ENCODE peak calls at places on chromosomes 5 and 9, in four cellular contexts. W, N, C and E are unnamed samples. For H3K4me1, the result is how much of the 10 kb centered on the place peaks cover.

GRCh38 chr9:107286057-107286456 is 3.0 kb downstream of the RAD23B start:
- DNase-seq in N (no peak), C (no peak), W (no peak), E (no peak)

GRCh38 chr5:50699737-50700136 is 33.3 kb downstream of the PARP8 start:
- DNase-seq in W (no peak), C (no peak), N (no peak), E (no peak)

GRCh38 chr5:116359575-116359974 is 215.0 kb downstream of the SEMA6A start:
- DNase-seq in N (no peak), W (no peak), C (no peak), E (no peak)

GRCh38 chr5:77751328-77752023 is 24.7 kb downstream of the TBCA start:
- DNase-seq in C (no peak), N (no peak), W (no peak), E (no peak)

GRCh38 chr5:107389130-107389553 is 281.6 kb downstream of the EFNA5 start:
- DNase-seq in N (peak), C (no peak), W (no peak), E (no peak)

GRCh38 chr5:55535199-55535905 is 588 bp upstream of the PLPP1 start:
- DNase-seq in W (no peak), N (no peak), C (no peak), E (no peak)

GRCh38 chr9:114285166-114285867 is 37.6 kb upstream of the ORM1 start:
- DNase-seq in N (no peak), C (no peak), W (peak), E (no peak)

GRCh38 chr9:129639756-129640085 is 2.2 kb downstream of the ASB6 start:
- DNase-seq in C (no peak), W (no peak), N (no peak), E (no peak)

GRCh38 chr5:94223231-94223630 is 395.2 kb downstream of the KIAA0825 start:
- DNase-seq in W (no peak), N (no peak), C (no peak), E (no peak)

GRCh38 chr9:114691046-114691955 is 9.3 kb upstream of the TEX48 start:
- DNase-seq in C (no peak), N (peak), W (no peak), E (no peak)

GRCh38 chr9:129555512-129556203 is 65.2 kb downstream of the C9orf50 start:
- DNase-seq in C (no peak), N (no peak), W (no peak), E (no peak)

GRCh38 chr9:28073278-28073677 is 500.0 kb upstream of the C9orf72 start:
- DNase-seq in W (no peak), N (no peak), C (no peak), E (no peak)

GRCh38 chr9:2260401-2261306 is 245.5 kb downstream of the SMARCA2 start:
- DNase-seq in W (no peak), N (no peak), C (no peak), E (no peak)

GRCh38 chr9:74570879-74571512 is 73.9 kb downstream of the RORB start:
- DNase-seq in N (peak), W (peak), C (no peak), E (no peak)

GRCh38 chr5:4080370-4080769 is 484.7 kb downstream of the IRX1 start:
- DNase-seq in C (no peak), N (no peak), W (no peak), E (no peak)

GRCh38 chr5:103620851-103621547 is 58.4 kb upstream of the NUDT12 start:
- DNase-seq in W (no peak), C (no peak), N (no peak), E (no peak)

GRCh38 chr9:2170737-2171136 is 155.6 kb downstream of the SMARCA2 start:
- DNase-seq in W (no peak), C (no peak), N (no peak), E (no peak)

GRCh38 chr9:132066057-132066456 is 13.6 kb downstream of the MED27 start:
- DNase-seq in N (no peak), W (no peak), C (no peak), E (no peak)

GRCh38 chr9:12539602-12540001 is 153.6 kb upstream of the TYRP1 start:
- DNase-seq in C (no peak), N (no peak), W (no peak), E (no peak)

GRCh38 chr5:163509288-163510040 is 4.0 kb downstream of the MAT2B start:
- DNase-seq in N (no peak), C (no peak), W (no peak), E (no peak)

GRCh38 chr9:4934976-4935672 is 49.9 kb upstream of the JAK2 start:
- DNase-seq in C (no peak), N (no peak), W (no peak), E (no peak)

GRCh38 chr9:87387351-87388055 is 110.2 kb upstream of the DAPK1 start:
- DNase-seq in C (no peak), N (no peak), W (peak), E (no peak)

GRCh38 chr9:105233836-105234235 is 10.6 kb upstream of the SLC44A1 start:
- DNase-seq in W (no peak), N (no peak), C (no peak), E (no peak)

GRCh38 chr9:10946676-10947410 is 334.0 kb upstream of the PTPRD start:
- DNase-seq in C (no peak), N (no peak), W (no peak), E (no peak)

GRCh38 chr5:68683632-68684035 is 410.2 kb upstream of the SLC30A5 start:
- DNase-seq in C (no peak), W (no peak), N (no peak), E (no peak)

GRCh38 chr9:80072406-80072805 is 500.6 kb downstream of the TLE4 start:
- DNase-seq in W (no peak), N (no peak), C (no peak), E (no peak)

GRCh38 chr5:178478370-178478769 is 111.8 kb downstream of the COL23A1 start:
- DNase-seq in C (no peak), W (no peak), N (no peak), E (no peak)

GRCh38 chr9:121902483-121903135 is 190.5 kb downstream of the TTLL11 start:
- DNase-seq in W (no peak), N (no peak), C (no peak), E (no peak)

GRCh38 chr5:126274396-126274795 is 148.8 kb upstream of the GRAMD2B start:
- DNase-seq in W (no peak), N (no peak), C (no peak), E (no peak)

GRCh38 chr5:32916648-32917047 is 205.5 kb downstream of the NPR3 start:
- DNase-seq in W (no peak), C (no peak), N (no peak), E (no peak)

GRCh38 chr9:3473402-3473801 is 52.4 kb downstream of the RFX3 start:
- DNase-seq in W (no peak), N (no peak), C (no peak), E (no peak)

GRCh38 chr5:36054646-36055045 is 12.0 kb downstream of the UGT3A2 start:
- DNase-seq in C (no peak), N (peak), W (no peak), E (no peak)

GRCh38 chr5:81579525-81579924 is 171.4 kb downstream of the SSBP2 start:
- DNase-seq in N (no peak), C (no peak), W (no peak), E (no peak)

GRCh38 chr9:10855847-10856246 is 243.0 kb upstream of the PTPRD start:
- DNase-seq in W (no peak), C (no peak), N (no peak), E (no peak)

GRCh38 chr9:129513856-129514496 is 106.9 kb downstream of the C9orf50 start:
- DNase-seq in W (no peak), C (no peak), N (no peak), E (no peak)

GRCh38 chr5:50665091-50665490 is 1.3 kb upstream of the PARP8 start:
- DNase-seq in W (no peak), N (no peak), C (no peak), E (no peak)

GRCh38 chr5:175059687-175060194 is 335.4 kb downstream of the MSX2 start:
- DNase-seq in C (peak), N (peak), W (no peak), E (no peak)

GRCh38 chr5:82699737-82700136 is 377.5 kb downstream of the TMEM167A start:
- DNase-seq in N (no peak), W (no peak), C (no peak), E (no peak)

GRCh38 chr5:82692826-82693225 is 384.4 kb downstream of the TMEM167A start:
- DNase-seq in N (no peak), C (no peak), W (no peak), E (no peak)

DNA sequence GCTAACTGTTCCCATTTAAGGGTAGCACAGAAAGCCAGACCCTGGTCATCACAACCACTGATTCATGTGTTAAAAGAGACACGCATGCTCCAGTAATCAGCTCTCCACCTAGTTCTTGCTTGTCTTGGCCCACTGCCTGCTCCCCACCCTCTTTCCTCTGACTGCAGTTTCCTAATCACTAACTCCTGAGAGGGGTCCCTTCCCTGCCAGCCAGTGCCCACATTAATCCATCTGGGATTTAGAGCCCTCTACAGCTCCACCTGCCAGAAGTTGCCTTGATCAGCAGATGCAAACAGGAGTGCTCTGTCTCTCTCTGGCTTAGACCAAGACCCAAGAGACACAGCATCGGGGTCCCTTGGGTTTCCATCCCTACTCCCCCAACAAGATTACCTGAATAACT is 382.3 kb downstream of the TMEM167A start:
- DNase-seq in W (no peak), C (no peak), N (no peak), E (no peak)
- H3K4me1 ChIP-seq in W (under half), C (under half), N (under half), E (under half)

GRCh38 chr9:94176582-94176981 is 82.5 kb upstream of the ZNF169 start:
- DNase-seq in W (no peak), C (no peak), N (no peak), E (no peak)
- H3K4me1 ChIP-seq in W (under half), C (half or more), N (under half), E (under half)

DNA sequence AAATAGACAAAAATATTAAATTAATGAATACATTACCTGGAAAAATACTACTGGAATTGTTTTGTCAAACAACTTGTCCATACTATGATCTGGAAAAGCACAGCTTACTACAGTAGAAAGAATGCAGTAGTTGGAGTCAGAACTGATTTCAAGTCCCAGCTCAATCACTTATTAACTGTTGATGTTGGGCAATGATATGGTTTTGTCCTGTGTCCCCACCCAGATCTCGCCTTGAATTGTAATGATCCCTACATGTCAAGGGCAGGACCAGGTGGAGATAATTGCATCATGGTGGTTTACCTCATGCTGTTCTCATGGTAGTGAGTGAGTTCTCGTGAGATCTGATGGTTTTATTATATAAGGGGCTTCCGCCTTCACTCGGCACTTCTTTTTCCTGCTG is 247.5 kb downstream of the CD180 start:
- DNase-seq in N (no peak), W (no peak), C (no peak), E (no peak)
- H3K4me1 ChIP-seq in N (under half), W (under half), C (under half), E (under half)

GRCh38 chr5:159051431-159052281 is 48.1 kb downstream of the EBF1 start:
- DNase-seq in N (no peak), C (peak), W (no peak), E (peak)
- H3K4me1 ChIP-seq in N (under half), C (under half), W (under half), E (under half)

GRCh38 chr9:109109962-109110325 is 9.8 kb downstream of the TMEM245 start:
- DNase-seq in W (no peak), C (no peak), N (no peak), E (no peak)
- H3K4me1 ChIP-seq in W (under half), C (half or more), N (under half), E (half or more)